ENCODE peak calls at places on chromosome 6, in six cellular contexts. E is cardiac muscle cell; B is heart right ventricle; V is neural progenitor cell; M is CD4-positive, alpha-beta memory T cell; N is OCI-LY7. F is an unnamed sample.

GRCh38 chr6:43277083-43277642 is 20.9 kb upstream of the SLC22A7 start:
- DNase-seq in E (no peak), M (no peak), V (no peak), N (no peak), B (no peak), F (no peak)

GRCh38 chr6:155483858-155484257 is 28.2 kb upstream of the NOX3 start:
- DNase-seq in B (no peak), V (no peak), E (no peak), N (no peak), M (no peak), F (no peak)

GRCh38 chr6:88380083-88380482 is 213.9 kb upstream of the CNR1 start:
- DNase-seq in V (no peak), E (no peak), B (peak; percentile 27), N (no peak), M (no peak), F (peak; percentile 32)

GRCh38 chr6:139126255-139126654 is 8.6 kb upstream of the HECA start:
- DNase-seq in M (no peak), V (no peak), B (no peak), E (no peak), N (no peak), F (no peak)

GRCh38 chr6:167733740-167734661 is 92.7 kb upstream of the AFDN start:
- DNase-seq in B (no peak), V (no peak), N (peak; percentile 24), M (no peak), E (no peak), F (peak; percentile 56)

GRCh38 chr6:119584088-119584487 is 234.5 kb upstream of the MAN1A1 start:
- DNase-seq in B (no peak), V (no peak), E (no peak), N (no peak), M (no peak), F (no peak)

GRCh38 chr6:54282186-54282585 is 26.1 kb upstream of the TINAG start:
- DNase-seq in V (no peak), B (no peak), N (no peak), M (no peak), E (no peak), F (no peak)

GRCh38 chr6:119303164-119303887 is 46.2 kb downstream of the MAN1A1 start:
- DNase-seq in N (no peak), B (no peak), V (no peak), M (no peak), E (no peak), F (no peak)

GRCh38 chr6:170238741-170239565 is 51.9 kb downstream of the DLL1 start:
- DNase-seq in M (no peak), B (no peak), N (no peak), E (no peak), V (no peak), F (no peak)

GRCh38 chr6:12813321-12813720 is 96.8 kb downstream of the PHACTR1 start:
- DNase-seq in M (no peak), E (no peak), N (no peak), V (no peak), B (no peak), F (no peak)

GRCh38 chr6:162887981-162888689 is 160.4 kb downstream of the PACRG start:
- DNase-seq in M (no peak), N (no peak), B (peak; percentile 47), E (no peak), V (no peak), F (peak; percentile 27)

GRCh38 chr6:64006246-64006645 is 370.6 kb downstream of the PHF3 start:
- DNase-seq in B (no peak), N (no peak), E (no peak), V (no peak), M (no peak), F (no peak)

GRCh38 chr6:152268846-152269442 is 368.2 kb downstream of the SYNE1 start:
- DNase-seq in B (no peak), E (no peak), M (no peak), N (no peak), V (no peak), F (no peak)

GRCh38 chr6:156697224-156697623 is 80.0 kb upstream of the ARID1B start:
- DNase-seq in V (no peak), E (no peak), M (no peak), N (peak; percentile 82), B (no peak), F (no peak)

GRCh38 chr6:142361765-142362540 is 60.1 kb downstream of the ADGRG6 start:
- DNase-seq in V (no peak), N (no peak), M (no peak), B (no peak), E (no peak), F (no peak)

GRCh38 chr6:46015119-46015968 is at the start of gene CLIC5:
- DNase-seq in N (no peak), M (peak; percentile 38), E (peak; percentile 81), V (peak; percentile 65), B (peak; percentile 78), F (peak; percentile 89)

GRCh38 chr6:39823187-39823815 is 31.1 kb downstream of the DAAM2 start:
- DNase-seq in N (no peak), B (peak; percentile 46), V (no peak), M (no peak), E (no peak), F (peak; percentile 49)
- H3K4me1 ChIP-seq in N (peaks cover 16% of the 10 kb centered on the region), B (peaks cover 7% of the 10 kb centered on the region), V (peaks cover 6% of the 10 kb centered on the region), M (no peaks in the 10 kb centered on the region), E (peaks cover 3% of the 10 kb centered on the region), F (no peaks in the 10 kb centered on the region)

GRCh38 chr6:31722173-31722572 is 627 bp upstream of the LY6G6C start:
- DNase-seq in V (no peak), B (no peak), E (no peak), N (no peak), M (no peak), F (no peak)
- H3K4me1 ChIP-seq in V (no peaks in the 10 kb centered on the region), B (no peaks in the 10 kb centered on the region), E (no peaks in the 10 kb centered on the region), N (peaks cover 8% of the 10 kb centered on the region), M (peaks cover 16% of the 10 kb centered on the region), F (peaks cover 2% of the 10 kb centered on the region)

GRCh38 chr6:32814145-32814544 is 2.7 kb downstream of the HLA-DOB start:
- DNase-seq in N (no peak), B (no peak), V (no peak), M (no peak), E (no peak), F (no peak)

GRCh38 chr6:32818867-32819266 is 2.1 kb upstream of the HLA-DOB start:
- DNase-seq in E (no peak), M (no peak), N (no peak), V (no peak), B (no peak), F (no peak)

GRCh38 chr6:32816746-32817204 is at the start of gene HLA-DOB:
- DNase-seq in E (peak; percentile 14), V (no peak), B (no peak), M (no peak), N (peak; percentile 86), F (no peak)

GRCh38 chr6:32815115-32815514 is 1.7 kb downstream of the HLA-DOB start:
- DNase-seq in E (no peak), B (no peak), M (no peak), V (no peak), N (peak; percentile 27), F (no peak)

GRCh38 chr6:32815996-32816395 is 806 bp downstream of the HLA-DOB start:
- DNase-seq in V (no peak), M (no peak), E (no peak), B (no peak), N (peak; percentile 96), F (no peak)
- H3K4me1 ChIP-seq in V (no peaks in the 10 kb centered on the region), M (no peaks in the 10 kb centered on the region), E (no peaks in the 10 kb centered on the region), B (no peaks in the 10 kb centered on the region), N (peaks cover 85% of the 10 kb centered on the region), F (no peaks in the 10 kb centered on the region)

GRCh38 chr6:33755070-33755869 is 8.6 kb upstream of the IP6K3 start:
- DNase-seq in E (no peak), V (peak; percentile 59), N (no peak), M (no peak), B (no peak), F (no peak)
- H3K4me1 ChIP-seq in E (peaks cover 27% of the 10 kb centered on the region), V (peaks cover 37% of the 10 kb centered on the region), N (no peaks in the 10 kb centered on the region), M (no peaks in the 10 kb centered on the region), B (no peaks in the 10 kb centered on the region), F (no peaks in the 10 kb centered on the region)

DNA sequence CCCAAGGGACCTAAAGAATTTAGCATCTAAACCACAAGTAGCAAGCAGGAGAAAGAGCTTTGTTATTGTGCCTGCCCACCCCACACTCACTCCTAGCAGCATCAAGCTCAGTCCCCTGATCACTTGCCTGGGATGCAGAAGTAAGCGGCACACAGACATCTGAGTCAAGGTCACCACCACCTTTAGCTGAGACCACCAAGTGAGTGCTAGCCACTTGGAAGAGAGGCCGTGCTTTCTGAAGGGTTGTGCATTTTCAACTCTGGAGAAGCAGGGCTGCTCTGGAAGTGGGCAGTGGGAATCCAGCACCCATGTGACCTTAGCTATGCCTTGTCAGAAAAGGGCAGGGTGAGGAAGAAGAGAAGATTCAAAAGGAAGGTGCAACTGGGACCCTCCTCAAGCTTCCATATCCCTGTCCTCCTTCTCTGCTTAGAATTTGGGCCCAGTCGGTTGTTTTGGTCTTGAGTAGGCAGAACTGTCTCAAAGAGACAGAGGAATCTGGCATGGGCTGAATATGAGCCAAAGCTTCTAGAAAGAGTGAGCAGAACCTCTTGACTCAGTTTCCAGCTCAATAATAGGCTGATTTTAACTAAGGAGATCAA is 6.2 kb downstream of the NR2E1 start:
- DNase-seq in M (no peak), V (no peak), E (no peak), B (no peak), N (no peak), F (no peak)
- H3K4me1 ChIP-seq in M (peaks cover 54% of the 10 kb centered on the region), V (peaks cover 52% of the 10 kb centered on the region), E (peaks cover 1% of the 10 kb centered on the region), B (peaks cover 12% of the 10 kb centered on the region), N (no peaks in the 10 kb centered on the region), F (peaks cover 20% of the 10 kb centered on the region)

GRCh38 chr6:111713811-111714210 is 108.1 kb upstream of the TRAF3IP2 start:
- DNase-seq in E (no peak), M (no peak), N (no peak), B (no peak), V (no peak), F (no peak)

GRCh38 chr6:111711989-111712388 is 106.3 kb upstream of the TRAF3IP2 start:
- DNase-seq in E (no peak), B (no peak), V (no peak), N (no peak), M (no peak), F (no peak)

GRCh38 chr6:111712398-111712797 is 106.7 kb upstream of the TRAF3IP2 start:
- DNase-seq in N (no peak), V (no peak), M (no peak), B (peak; percentile 17), E (peak; percentile 47), F (peak; percentile 71)

GRCh38 chr6:111714403-111715270 is 109.0 kb upstream of the TRAF3IP2 start:
- DNase-seq in V (no peak), M (no peak), E (no peak), N (no peak), B (no peak), F (no peak)

GRCh38 chr6:111713196-111713705 is 107.6 kb upstream of the TRAF3IP2 start:
- DNase-seq in E (no peak), V (no peak), M (no peak), B (no peak), N (no peak), F (no peak)
- H3K4me1 ChIP-seq in E (no peaks in the 10 kb centered on the region), V (peaks cover 17% of the 10 kb centered on the region), M (peaks cover 67% of the 10 kb centered on the region), B (peaks cover 12% of the 10 kb centered on the region), N (peaks cover 3% of the 10 kb centered on the region), F (peaks cover 36% of the 10 kb centered on the region)

F was measured in heart left ventricle.